ENCODE peak calls at places on chromosomes 16 and 17, in four cellular contexts. C is GDM1, E is endodermal cell, N is fibroblast of pulmonary artery. G is an unnamed sample.

GRCh38 chr16:8589293-8590160 is 784 bp downstream of the TMEM114 start:
- DNase-seq in C (no peak), E (peak; percentile 85), N (no peak), G (no peak)

GRCh38 chr17:76246080-76247066 is 6.1 kb upstream of the RNF157 start:
- DNase-seq in C (peak; percentile 24), E (peak; percentile 53), N (no peak), G (no peak)

GRCh38 chr17:43908111-43908721 is 880 bp upstream of the MPP2 start:
- DNase-seq in C (peak; percentile 8), E (peak; percentile 91), N (peak; percentile 70), G (peak; percentile 79)

GRCh38 chr16:81261049-81261648 is 22.7 kb downstream of the BCO1 start:
- DNase-seq in C (no peak), E (peak; percentile 74), N (peak; percentile 31), G (peak; percentile 45)

GRCh38 chr17:5933430-5933829 is 136.7 kb upstream of the WSCD1 start:
- DNase-seq in C (no peak), E (no peak), N (no peak), G (no peak)

GRCh38 chr17:62847426-62847825 is 39.3 kb upstream of the MARCHF10 start:
- DNase-seq in C (no peak), E (peak; percentile 31), N (no peak), G (no peak)

GRCh38 chr17:29048440-29049360 is 5.8 kb downstream of the PIPOX start:
- DNase-seq in C (no peak), E (no peak), N (no peak), G (peak; percentile 59)

GRCh38 chr17:50110591-50111349 is 15.6 kb downstream of the PDK2 start:
- DNase-seq in C (no peak), E (no peak), N (no peak), G (no peak)

GRCh38 chr17:2712300-2713043 is 908 bp upstream of the CLUH start:
- DNase-seq in C (no peak), E (peak; percentile 79), N (no peak), G (no peak)

GRCh38 chr17:7060165-7060890 is 16.4 kb upstream of the SLC16A11 start:
- DNase-seq in C (no peak), E (no peak), N (peak; percentile 83), G (no peak)

GRCh38 chr17:72725432-72726068 is 366.9 kb downstream of the SLC39A11 start:
- DNase-seq in C (peak; percentile 45), E (peak; percentile 90), N (peak; percentile 75), G (peak; percentile 69)

GRCh38 chr16:27401768-27402568 is at the start of gene IL21R:
- DNase-seq in C (peak; percentile 75), E (peak; percentile 70), N (peak; percentile 45), G (no peak)